ENCODE peak calls at places on chromosome 6, in four cellular contexts. B, U, M and F are unnamed samples.
A peak's percentile ranks its signal among the peaks of the same experiment; 100 is the strongest.

GRCh38 chr6:63347599-63347998 is 27.8 kb upstream of the LGSN start:
- DNase-seq in U (no peak), B (no peak), M (no peak), F (no peak)

GRCh38 chr6:149210376-149210775 is 107.1 kb upstream of the TAB2 start:
- DNase-seq in U (no peak), M (no peak), B (no peak), F (no peak)

GRCh38 chr6:43265564-43265963 is 22.3 kb downstream of the TTBK1 start:
- DNase-seq in B (no peak), U (no peak), M (no peak), F (no peak)

GRCh38 chr6:124962617-124963415 is 579 bp downstream of the RNF217 start:
- DNase-seq in B (no peak), M (peak; percentile 64), U (peak; percentile 89), F (peak; percentile 33)

GRCh38 chr6:81769834-81770233 is 17.4 kb upstream of the TENT5A start:
- DNase-seq in B (no peak), M (no peak), U (no peak), F (no peak)

GRCh38 chr6:56510984-56511531 is 131.6 kb downstream of the DST start:
- DNase-seq in U (no peak), B (no peak), M (no peak), F (peak; percentile 37)

GRCh38 chr6:166202321-166202733 is 34.7 kb upstream of the TBXT start:
- DNase-seq in U (peak; percentile 37), M (no peak), B (peak; percentile 51), F (no peak)

GRCh38 chr6:2780109-2780730 is 15.0 kb downstream of the WRNIP1 start:
- DNase-seq in B (no peak), M (no peak), U (no peak), F (no peak)

GRCh38 chr6:111355156-111355555 is 127.9 kb downstream of the REV3L start:
- DNase-seq in M (no peak), B (no peak), U (no peak), F (no peak)

GRCh38 chr6:98974309-98974708 is 26.6 kb upstream of the FBXL4 start:
- DNase-seq in B (no peak), M (no peak), U (no peak), F (no peak)

GRCh38 chr6:113103618-113104390 is 753.3 kb upstream of the MARCKS start:
- DNase-seq in M (no peak), B (no peak), U (no peak), F (no peak)

GRCh38 chr6:140774080-140774505 is 1358.6 kb upstream of the GJE1 start:
- DNase-seq in U (no peak), B (peak; percentile 30), M (no peak), F (no peak)

GRCh38 chr6:128507337-128508310 is 12.8 kb downstream of the PTPRK start:
- DNase-seq in M (no peak), B (no peak), U (no peak), F (no peak)

DNA sequence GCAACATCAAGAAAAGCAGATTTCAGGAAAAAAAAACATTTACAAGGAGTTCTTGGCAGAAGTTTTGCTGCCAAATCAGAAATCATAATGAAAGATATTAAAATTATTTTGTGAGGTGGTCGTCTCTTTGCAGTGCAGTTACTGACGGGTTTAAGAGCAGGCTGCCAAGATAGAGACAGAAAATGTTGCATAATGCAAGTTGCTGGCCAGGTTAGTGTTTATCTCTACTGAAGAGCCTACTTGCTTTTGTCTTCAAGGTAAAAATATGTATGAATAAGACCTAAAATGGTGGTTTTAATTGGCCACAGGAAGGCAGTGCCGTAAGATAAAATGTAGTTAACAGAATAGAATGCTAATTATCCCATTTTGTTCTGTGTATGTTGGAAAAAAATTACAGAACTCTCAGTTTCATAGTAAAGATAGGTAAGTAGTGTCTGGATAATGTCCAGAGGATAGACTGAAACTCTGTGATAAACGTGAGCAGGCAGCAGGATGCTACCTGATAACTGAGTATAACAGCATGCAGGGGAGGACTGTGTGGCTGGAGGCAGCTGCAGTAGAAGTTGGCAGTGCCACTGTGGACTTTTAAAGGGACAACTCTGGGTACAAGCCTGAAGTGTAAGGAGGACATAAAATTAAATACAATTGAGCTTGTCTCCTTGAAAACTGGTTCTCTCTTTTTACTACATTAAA is 13.9 kb downstream of the FOXO3 start:
- DNase-seq in M (no peak), U (no peak), B (no peak), F (no peak)
- H3K4me1 ChIP-seq in M (peaks cover 80% of the 10 kb centered on the region), U (peaks cover 68% of the 10 kb centered on the region), B (no peaks in the 10 kb centered on the region), F (peaks cover 26% of the 10 kb centered on the region)

GRCh38 chr6:28586273-28586672 is 60.6 kb downstream of the GPX5 start:
- DNase-seq in U (no peak), B (no peak), M (no peak), F (no peak)
- H3K4me3 ChIP-seq in U (peak overlapping the region; percentile 58), B (peak overlapping the region; percentile 73), M (peak overlapping the region; percentile 57), F (peak overlapping the region; percentile 61)

DNA sequence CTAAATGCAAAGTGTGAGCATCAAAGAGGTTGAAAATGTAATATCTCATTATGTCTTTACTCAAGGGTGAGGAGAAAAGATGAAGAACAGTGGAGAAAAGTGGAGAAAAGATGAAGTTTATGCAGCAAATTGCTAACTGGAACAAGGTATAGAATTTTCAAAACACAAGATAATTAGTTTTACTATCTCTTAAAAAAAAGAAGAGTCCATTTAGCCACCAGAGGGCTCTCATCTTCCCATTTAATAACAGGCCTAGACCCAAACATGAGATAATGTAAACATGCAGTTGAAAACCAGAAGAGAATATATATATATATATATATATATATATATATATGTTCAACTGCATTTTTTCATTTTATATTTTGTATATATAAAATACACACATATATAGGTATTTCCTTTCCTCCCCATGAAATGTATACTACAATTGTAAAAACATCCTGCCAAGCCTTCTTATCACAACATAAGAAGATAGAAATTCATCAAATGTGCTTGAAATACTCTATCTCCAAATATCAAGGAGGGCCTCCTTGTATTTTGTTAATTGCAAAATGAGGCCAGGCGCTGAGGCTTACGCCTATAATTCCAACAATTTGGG is 78.4 kb downstream of the ADTRP start:
- DNase-seq in B (no peak), U (no peak), M (no peak), F (no peak)
- TF ChIP-seq CTCF in B (peak; percentile 35), U (peak; percentile 20), M (peak; percentile 45), F (peak; percentile 21)

DNA sequence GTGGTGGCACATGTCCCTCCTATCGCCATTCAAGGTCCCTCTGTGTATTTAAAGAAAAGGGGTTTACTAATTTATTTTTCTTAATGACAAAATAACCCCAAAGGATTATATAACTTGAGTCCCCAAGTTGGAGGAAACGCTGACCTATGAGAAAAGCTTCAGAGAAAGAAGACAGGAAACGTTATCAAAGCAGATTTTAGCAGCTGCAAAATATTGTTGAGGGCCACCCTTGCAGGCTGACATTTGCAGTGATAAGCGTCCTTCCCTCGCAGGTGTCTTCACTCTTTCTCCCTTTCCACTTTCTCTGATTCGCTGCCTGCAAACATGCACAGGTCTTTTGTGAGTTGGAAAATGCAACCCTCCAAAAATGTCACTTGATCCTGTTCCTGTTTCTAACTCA is 103.2 kb upstream of the RIPOR2 start:
- DNase-seq in B (no peak), U (no peak), M (no peak), F (no peak)
- H3K4me1 ChIP-seq in B (peaks cover 40% of the 10 kb centered on the region), U (peaks cover 2% of the 10 kb centered on the region), M (peaks cover 19% of the 10 kb centered on the region), F (no peaks in the 10 kb centered on the region)

DNA sequence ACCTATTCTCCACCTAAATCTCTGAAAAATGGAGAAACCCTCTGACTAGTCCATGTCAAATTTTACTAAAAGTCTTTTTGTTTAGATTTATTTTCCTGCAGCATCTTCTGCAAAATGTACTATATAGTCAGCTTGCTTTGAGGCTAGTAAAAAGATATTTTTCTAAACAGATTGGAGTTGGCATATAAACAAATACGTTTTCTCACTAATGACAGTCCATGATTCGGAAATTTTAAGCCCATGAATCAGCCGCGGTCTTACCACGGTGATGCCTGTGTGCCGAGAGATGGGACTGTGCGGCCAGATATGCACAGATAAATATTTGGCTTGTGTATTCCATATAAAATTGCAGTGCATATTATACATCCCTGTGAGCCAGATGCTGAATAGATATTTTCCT is 3.2 kb downstream of the FOXC1 start:
- DNase-seq in B (no peak), M (no peak), U (no peak), F (no peak)
- H3K4me3 ChIP-seq in B (no peak overlapping the region), M (peak overlapping the region; percentile 54), U (peak overlapping the region; percentile 65), F (no peak overlapping the region)

GRCh38 chr6:25341923-25342619 is 62.9 kb downstream of the CARMIL1 start:
- DNase-seq in B (no peak), M (no peak), U (no peak), F (no peak)
- TF ChIP-seq CTCF in B (no peak), M (no peak), U (no peak), F (no peak)

GRCh38 chr6:44663860-44664584 is 276.5 kb downstream of the CDC5L start:
- DNase-seq in B (no peak), M (no peak), U (no peak), F (no peak)
- H3K4me1 ChIP-seq in B (no peaks in the 10 kb centered on the region), M (peaks cover 13% of the 10 kb centered on the region), U (no peaks in the 10 kb centered on the region), F (no peaks in the 10 kb centered on the region)